ENCODE peak calls at places on chromosomes 1 and 21, in four cellular contexts. One of them, this sample, is unnamed.

GRCh38 chr1:31765041-31765467 is 914 bp upstream of the ADGRB2 start:
- DNase-seq in fibroblast of lung: no peak
- DNase-seq in IMR-90: peak
- DNase-seq in tibial artery: no peak
- DNase-seq in this sample: no peak

GRCh38 chr1:218865591-218865990 is 308.1 kb upstream of the LYPLAL1 start:
- DNase-seq in fibroblast of lung: peak
- DNase-seq in IMR-90: peak
- DNase-seq in tibial artery: no peak
- DNase-seq in this sample: peak

GRCh38 chr1:207981976-207982375 is 71.1 kb upstream of the CD34 start:
- DNase-seq in fibroblast of lung: no peak
- DNase-seq in IMR-90: no peak
- DNase-seq in tibial artery: no peak
- DNase-seq in this sample: no peak

GRCh38 chr1:59917026-59917784 is 9.4 kb downstream of the CYP2J2 start:
- DNase-seq in fibroblast of lung: no peak
- DNase-seq in IMR-90: no peak
- DNase-seq in tibial artery: no peak
- DNase-seq in this sample: no peak

GRCh38 chr1:243483084-243483845 is 227.4 kb downstream of the SDCCAG8 start:
- DNase-seq in fibroblast of lung: no peak
- DNase-seq in IMR-90: no peak
- DNase-seq in tibial artery: no peak
- DNase-seq in this sample: no peak

GRCh38 chr21:45320261-45320990 is 32.7 kb upstream of the POFUT2 start:
- DNase-seq in fibroblast of lung: no peak
- DNase-seq in IMR-90: no peak
- DNase-seq in tibial artery: peak
- DNase-seq in this sample: no peak

GRCh38 chr21:38787461-38788274 is 18.1 kb upstream of the ETS2 start:
- DNase-seq in fibroblast of lung: peak
- DNase-seq in IMR-90: peak
- DNase-seq in tibial artery: no peak
- DNase-seq in this sample: peak

GRCh38 chr21:26965567-26966359 is 1.1 kb downstream of the ADAMTS5 start:
- DNase-seq in fibroblast of lung: peak
- DNase-seq in IMR-90: peak
- DNase-seq in tibial artery: peak
- DNase-seq in this sample: peak

GRCh38 chr1:19768321-19769210 is 31.1 kb downstream of the TMCO4 start:
- DNase-seq in fibroblast of lung: peak
- DNase-seq in IMR-90: no peak
- DNase-seq in tibial artery: no peak
- DNase-seq in this sample: no peak

GRCh38 chr1:113677250-113678158 is 81.8 kb downstream of the PHTF1 start:
- DNase-seq in fibroblast of lung: peak
- DNase-seq in IMR-90: peak
- DNase-seq in tibial artery: no peak
- DNase-seq in this sample: peak

GRCh38 chr1:201702936-201703335 is 126.0 kb upstream of the IPO9 start:
- DNase-seq in fibroblast of lung: peak
- DNase-seq in IMR-90: peak
- DNase-seq in tibial artery: no peak
- DNase-seq in this sample: peak

GRCh38 chr21:45464309-45464708 is 59.3 kb downstream of the COL18A1 start:
- DNase-seq in fibroblast of lung: no peak
- DNase-seq in IMR-90: no peak
- DNase-seq in tibial artery: no peak
- DNase-seq in this sample: no peak

GRCh38 chr21:8989883-8990325 is 1531.5 kb upstream of the TPTE start:
- DNase-seq in fibroblast of lung: peak
- DNase-seq in IMR-90: no peak
- DNase-seq in tibial artery: no peak
- DNase-seq in this sample: no peak
- H3K4me3 ChIP-seq in fibroblast of lung: no peak
- H3K4me3 ChIP-seq in IMR-90: no peak
- H3K4me3 ChIP-seq in tibial artery: no peak
- H3K4me3 ChIP-seq in this sample: no peak

GRCh38 chr1:236103059-236103458 is 38.2 kb upstream of the NID1 start:
- DNase-seq in fibroblast of lung: no peak
- DNase-seq in IMR-90: no peak
- DNase-seq in tibial artery: no peak
- DNase-seq in this sample: no peak

GRCh38 chr1:236101233-236102200 is 36.6 kb upstream of the NID1 start:
- DNase-seq in fibroblast of lung: no peak
- DNase-seq in IMR-90: no peak
- DNase-seq in tibial artery: no peak
- DNase-seq in this sample: no peak

GRCh38 chr1:236102611-236103010 is 37.7 kb upstream of the NID1 start:
- DNase-seq in fibroblast of lung: no peak
- DNase-seq in IMR-90: no peak
- DNase-seq in tibial artery: no peak
- DNase-seq in this sample: no peak

GRCh38 chr1:236100799-236101198 is 35.9 kb upstream of the NID1 start:
- DNase-seq in fibroblast of lung: no peak
- DNase-seq in IMR-90: no peak
- DNase-seq in tibial artery: no peak
- DNase-seq in this sample: no peak

GRCh38 chr1:236103646-236104218 is 38.6 kb upstream of the GPR137B start:
- DNase-seq in fibroblast of lung: peak
- DNase-seq in IMR-90: peak
- DNase-seq in tibial artery: no peak
- DNase-seq in this sample: peak
- TF ChIP-seq CTCF in fibroblast of lung: peak
- TF ChIP-seq CTCF in IMR-90: peak
- TF ChIP-seq CTCF in tibial artery: peak
- TF ChIP-seq CTCF in this sample: peak

DNA sequence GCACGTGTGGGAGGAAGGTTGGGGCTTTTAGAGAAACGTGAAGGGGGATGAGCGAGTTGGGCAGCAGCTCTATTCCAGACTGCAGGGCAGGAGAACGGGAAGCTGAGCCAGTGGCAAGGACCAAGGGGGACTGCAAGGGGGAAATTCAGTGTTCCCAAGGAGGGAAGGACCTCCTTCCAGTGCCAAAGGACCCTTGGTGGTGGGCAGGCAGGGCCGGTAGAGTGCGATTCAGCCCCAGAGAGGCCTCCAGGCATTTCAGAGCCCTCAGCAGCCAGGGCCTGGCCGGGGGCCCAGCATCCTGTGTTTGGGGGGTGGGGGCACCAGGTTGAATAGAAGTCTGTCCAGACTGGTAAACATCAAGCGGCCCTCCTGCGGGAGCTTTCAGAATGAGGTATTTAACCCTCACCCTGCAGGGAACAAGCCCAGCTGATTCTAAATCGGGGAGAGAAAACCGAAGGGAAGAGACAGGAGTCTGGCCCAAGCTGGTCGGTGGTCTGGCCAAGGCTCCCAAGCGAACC is 2.3 kb downstream of the COL9A2 start:
- DNase-seq in fibroblast of lung: peak
- DNase-seq in IMR-90: no peak
- DNase-seq in tibial artery: no peak
- DNase-seq in this sample: no peak
- H3K4me3 ChIP-seq in fibroblast of lung: no peak
- H3K4me3 ChIP-seq in IMR-90: peak
- H3K4me3 ChIP-seq in tibial artery: peak
- H3K4me3 ChIP-seq in this sample: peak

GRCh38 chr1:15420853-15421465 is 11.3 kb downstream of the EFHD2 start:
- DNase-seq in fibroblast of lung: no peak
- DNase-seq in IMR-90: no peak
- DNase-seq in tibial artery: no peak
- DNase-seq in this sample: no peak
- TF ChIP-seq CTCF in fibroblast of lung: no peak
- TF ChIP-seq CTCF in IMR-90: no peak
- TF ChIP-seq CTCF in tibial artery: no peak
- TF ChIP-seq CTCF in this sample: no peak

DNA sequence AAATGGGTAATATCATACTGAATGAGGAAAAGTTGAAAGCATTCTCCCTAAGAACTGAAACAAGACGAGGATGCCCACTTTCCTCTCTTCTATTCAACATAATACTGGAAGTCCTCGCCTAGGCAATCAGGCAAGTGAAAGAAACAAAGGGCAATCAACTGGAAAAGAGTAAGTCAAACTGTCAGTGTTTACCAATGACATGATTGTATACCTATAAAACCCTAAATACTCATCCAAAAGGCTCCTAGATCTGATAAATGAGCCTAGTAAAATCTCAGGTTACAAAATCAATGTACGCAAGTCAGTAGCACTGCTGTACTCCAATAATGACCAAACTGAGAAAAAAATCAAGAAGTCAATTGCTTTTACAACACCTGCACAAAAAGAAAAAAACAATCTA is 575.8 kb upstream of the PRMT6 start:
- DNase-seq in fibroblast of lung: no peak
- DNase-seq in IMR-90: no peak
- DNase-seq in tibial artery: no peak
- DNase-seq in this sample: no peak
- H3K4me3 ChIP-seq in fibroblast of lung: no peak
- H3K4me3 ChIP-seq in IMR-90: no peak
- H3K4me3 ChIP-seq in tibial artery: no peak
- H3K4me3 ChIP-seq in this sample: no peak